ENCODE peak calls at places on chromosomes 2 and 18, in eight cellular contexts. T, V, G, J, B, Y, L and Q are unnamed samples.

GRCh38 chr2:172285010-172285621 is 142.3 kb upstream of the ITGA6 start:
- DNase-seq in T (no peak), V (peak), G (no peak), J (no peak), B (peak), Y (no peak), L (no peak), Q (no peak)

GRCh38 chr2:160278889-160279196 is 78.8 kb upstream of the ITGB6 start:
- DNase-seq in T (peak), V (no peak), G (no peak), J (no peak), B (no peak), Y (no peak), L (no peak), Q (no peak)

GRCh38 chr18:74310411-74310810 is 5.2 kb upstream of the C18orf63 start:
- DNase-seq in T (no peak), V (peak), G (no peak), J (no peak), B (peak), Y (no peak), L (no peak), Q (no peak)

GRCh38 chr2:60553992-60554648 is 666 bp upstream of the BCL11A start:
- DNase-seq in T (no peak), V (no peak), G (no peak), J (peak), B (peak), Y (no peak), L (peak), Q (no peak)

GRCh38 chr18:76953186-76953982 is 131.0 kb downstream of the ZNF236 start:
- DNase-seq in T (peak), V (no peak), G (no peak), J (no peak), B (peak), Y (no peak), L (peak), Q (no peak)

GRCh38 chr2:224925822-224926124 is 116.5 kb downstream of the DOCK10 start:
- DNase-seq in T (no peak), V (no peak), G (no peak), J (no peak), B (no peak), Y (no peak), L (no peak), Q (no peak)

GRCh38 chr2:38073211-38074005 is 2.5 kb downstream of the CYP1B1 start:
- DNase-seq in T (no peak), V (no peak), G (no peak), J (no peak), B (no peak), Y (no peak), L (no peak), Q (no peak)

GRCh38 chr2:30948857-30949256 is 141.6 kb upstream of the CAPN13 start:
- DNase-seq in T (peak), V (no peak), G (no peak), J (no peak), B (no peak), Y (no peak), L (no peak), Q (no peak)

GRCh38 chr2:138059967-138060635 is 95.8 kb downstream of the HNMT start:
- DNase-seq in T (no peak), V (peak), G (no peak), J (no peak), B (peak), Y (no peak), L (no peak), Q (no peak)

GRCh38 chr2:176285321-176285720 is 16.1 kb downstream of the MTX2 start:
- DNase-seq in T (no peak), V (no peak), G (no peak), J (no peak), B (no peak), Y (no peak), L (no peak), Q (no peak)

GRCh38 chr2:224561234-224562005 is 23.7 kb downstream of the CUL3 start:
- DNase-seq in T (no peak), V (no peak), G (no peak), J (no peak), B (no peak), Y (no peak), L (no peak), Q (no peak)